ENCODE peak calls at places on chromosomes 2 and 18, in four cellular contexts. One of them, this sample, is unnamed. For H3K36me3, the result is how much of the 10 kb centered on the place peaks cover.

GRCh38 chr2:135742307-135742838 is 718 bp downstream of the UBXN4 start:
- DNase-seq in K562: peak
- DNase-seq in GM12878: no peak
- DNase-seq in IMR-90: peak
- DNase-seq in this sample: no peak

GRCh38 chr2:242060212-242060835 is 190.8 kb downstream of the RTP5 start:
- DNase-seq in GM12878: no peak
- DNase-seq in K562: no peak
- DNase-seq in IMR-90: peak
- DNase-seq in this sample: no peak

GRCh38 chr2:149686136-149686535 is 98.6 kb upstream of the MMADHC start:
- DNase-seq in GM12878: no peak
- DNase-seq in IMR-90: no peak
- DNase-seq in K562: no peak
- DNase-seq in this sample: no peak

GRCh38 chr2:84283496-84283895 is 175.6 kb downstream of the SUCLG1 start:
- DNase-seq in IMR-90: no peak
- DNase-seq in K562: no peak
- DNase-seq in GM12878: no peak
- DNase-seq in this sample: no peak

GRCh38 chr2:232335859-232336215 is 42.7 kb upstream of the ALPP start:
- DNase-seq in K562: no peak
- DNase-seq in GM12878: no peak
- DNase-seq in IMR-90: no peak
- DNase-seq in this sample: no peak

GRCh38 chr2:28276807-28277206 is 115.9 kb upstream of the FOSL2 start:
- DNase-seq in K562: peak
- DNase-seq in GM12878: no peak
- DNase-seq in IMR-90: peak
- DNase-seq in this sample: no peak

GRCh38 chr2:2572393-2573204 is 241.5 kb upstream of the MYT1L start:
- DNase-seq in K562: no peak
- DNase-seq in GM12878: no peak
- DNase-seq in IMR-90: no peak
- DNase-seq in this sample: no peak

GRCh38 chr2:108215794-108216211 is 24.0 kb upstream of the SULT1C3 start:
- DNase-seq in IMR-90: peak
- DNase-seq in K562: peak
- DNase-seq in GM12878: no peak
- DNase-seq in this sample: no peak

GRCh38 chr18:35938158-35938557 is 34.3 kb upstream of the RMP24 start:
- DNase-seq in K562: no peak
- DNase-seq in GM12878: no peak
- DNase-seq in IMR-90: peak
- DNase-seq in this sample: no peak

GRCh38 chr2:85734942-85735608 is 18.7 kb upstream of the ATOH8 start:
- DNase-seq in K562: no peak
- DNase-seq in IMR-90: peak
- DNase-seq in GM12878: no peak
- DNase-seq in this sample: no peak

GRCh38 chr2:28004086-28004485 is 113.6 kb downstream of the BABAM2 start:
- DNase-seq in GM12878: no peak
- DNase-seq in IMR-90: peak
- DNase-seq in K562: no peak
- DNase-seq in this sample: no peak

GRCh38 chr2:149339324-149339723 is 8.9 kb downstream of the LYPD6 start:
- DNase-seq in K562: no peak
- DNase-seq in GM12878: no peak
- DNase-seq in IMR-90: no peak
- DNase-seq in this sample: no peak

GRCh38 chr2:54708584-54709340 is 14.7 kb upstream of the EML6 start:
- DNase-seq in GM12878: no peak
- DNase-seq in IMR-90: no peak
- DNase-seq in K562: no peak
- DNase-seq in this sample: no peak

GRCh38 chr18:69205925-69206324 is 194.8 kb upstream of the DOK6 start:
- DNase-seq in IMR-90: peak
- DNase-seq in K562: no peak
- DNase-seq in GM12878: no peak
- DNase-seq in this sample: no peak
- H3K36me3 ChIP-seq in IMR-90: under half
- H3K36me3 ChIP-seq in K562: under half
- H3K36me3 ChIP-seq in GM12878: under half
- H3K36me3 ChIP-seq in this sample: under half

DNA sequence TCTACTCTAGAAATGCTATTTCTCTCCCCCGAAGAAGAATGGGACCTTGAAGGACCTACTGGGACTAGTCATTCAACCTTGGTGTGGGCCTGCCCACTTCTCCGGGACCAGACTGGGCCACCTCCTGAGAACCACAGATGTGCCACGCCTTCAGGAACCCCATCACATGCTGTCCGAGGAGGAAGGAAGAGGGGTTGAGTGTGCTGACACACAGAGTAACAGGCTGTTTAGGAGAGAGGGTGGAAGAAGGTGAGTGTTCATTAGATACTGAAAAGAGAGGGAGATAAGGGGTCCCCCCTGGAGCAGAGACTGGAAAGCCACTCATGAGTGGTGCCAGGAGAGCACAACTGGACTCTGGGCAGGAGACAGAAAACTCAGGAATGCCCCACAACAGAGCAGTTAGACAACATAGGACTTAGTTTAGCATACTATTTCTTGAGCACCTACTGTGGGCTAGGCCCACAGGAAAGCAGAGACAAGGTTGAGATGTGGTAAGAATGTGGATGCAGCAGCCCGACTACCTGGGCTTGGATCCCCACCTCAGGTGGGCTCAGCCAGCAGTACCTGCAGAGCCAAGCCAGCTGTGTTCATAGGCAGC is 286.4 kb upstream of the NCKAP5 start:
- DNase-seq in K562: no peak
- DNase-seq in GM12878: no peak
- DNase-seq in IMR-90: no peak
- DNase-seq in this sample: no peak
- TF ChIP-seq MXI1 in K562: no peak
- TF ChIP-seq MXI1 in GM12878: no peak
- TF ChIP-seq MXI1 in IMR-90: no peak
- TF ChIP-seq MXI1 in this sample: no peak

GRCh38 chr2:224849264-224849663 is 133.1 kb upstream of the CCDC195 start:
- DNase-seq in K562: no peak
- DNase-seq in IMR-90: no peak
- DNase-seq in GM12878: no peak
- DNase-seq in this sample: no peak
- H3K36me3 ChIP-seq in K562: under half
- H3K36me3 ChIP-seq in IMR-90: under half
- H3K36me3 ChIP-seq in GM12878: under half
- H3K36me3 ChIP-seq in this sample: under half

GRCh38 chr18:10536270-10536669 is 10.4 kb downstream of the NAPG start:
- DNase-seq in GM12878: no peak
- DNase-seq in K562: no peak
- DNase-seq in IMR-90: peak
- DNase-seq in this sample: no peak

GRCh38 chr18:10528439-10528838 is 2.6 kb downstream of the NAPG start:
- DNase-seq in GM12878: no peak
- DNase-seq in IMR-90: no peak
- DNase-seq in K562: peak
- DNase-seq in this sample: no peak

GRCh38 chr18:10530852-10531251 is 5.0 kb downstream of the NAPG start:
- DNase-seq in K562: peak
- DNase-seq in GM12878: no peak
- DNase-seq in IMR-90: no peak
- DNase-seq in this sample: no peak

GRCh38 chr18:10537765-10538164 is 11.9 kb downstream of the NAPG start:
- DNase-seq in GM12878: no peak
- DNase-seq in K562: no peak
- DNase-seq in IMR-90: no peak
- DNase-seq in this sample: no peak

GRCh38 chr18:10533111-10533510 is 7.3 kb downstream of the NAPG start:
- DNase-seq in IMR-90: no peak
- DNase-seq in GM12878: no peak
- DNase-seq in K562: no peak
- DNase-seq in this sample: no peak
- TF ChIP-seq MXI1 in IMR-90: no peak
- TF ChIP-seq MXI1 in GM12878: no peak
- TF ChIP-seq MXI1 in K562: no peak
- TF ChIP-seq MXI1 in this sample: no peak

GRCh38 chr2:233448220-233448559 is 93.9 kb downstream of the DGKD start:
- DNase-seq in K562: peak
- DNase-seq in IMR-90: no peak
- DNase-seq in GM12878: no peak
- DNase-seq in this sample: no peak

GRCh38 chr2:233449921-233450853 is 95.9 kb downstream of the DGKD start:
- DNase-seq in IMR-90: no peak
- DNase-seq in K562: no peak
- DNase-seq in GM12878: no peak
- DNase-seq in this sample: no peak

GRCh38 chr2:233448565-233448964 is 94.3 kb downstream of the DGKD start:
- DNase-seq in IMR-90: no peak
- DNase-seq in K562: no peak
- DNase-seq in GM12878: no peak
- DNase-seq in this sample: no peak

GRCh38 chr2:233447506-233448219 is 93.4 kb downstream of the DGKD start:
- DNase-seq in K562: no peak
- DNase-seq in IMR-90: no peak
- DNase-seq in GM12878: no peak
- DNase-seq in this sample: no peak

GRCh38 chr2:233449071-233449901 is 95.0 kb downstream of the DGKD start:
- DNase-seq in IMR-90: peak
- DNase-seq in GM12878: no peak
- DNase-seq in K562: no peak
- DNase-seq in this sample: peak
- H3K36me3 ChIP-seq in IMR-90: under half
- H3K36me3 ChIP-seq in GM12878: under half
- H3K36me3 ChIP-seq in K562: half or more
- H3K36me3 ChIP-seq in this sample: under half

GRCh38 chr2:99641999-99642398 is 152.2 kb upstream of the REV1 start:
- DNase-seq in IMR-90: no peak
- DNase-seq in GM12878: no peak
- DNase-seq in K562: no peak
- DNase-seq in this sample: peak
- TF ChIP-seq MXI1 in IMR-90: no peak
- TF ChIP-seq MXI1 in GM12878: no peak
- TF ChIP-seq MXI1 in K562: no peak
- TF ChIP-seq MXI1 in this sample: no peak

GRCh38 chr2:223019987-223020717 is 31.8 kb upstream of the KCNE4 start:
- DNase-seq in GM12878: no peak
- DNase-seq in K562: no peak
- DNase-seq in IMR-90: no peak
- DNase-seq in this sample: no peak
- H3K36me3 ChIP-seq in GM12878: under half
- H3K36me3 ChIP-seq in K562: under half
- H3K36me3 ChIP-seq in IMR-90: under half
- H3K36me3 ChIP-seq in this sample: under half

This sample was measured in SK-N-SH.